ENCODE peak calls at places on chromosomes 16 and 17, in four cellular contexts. One of them, this sample, is unnamed.
A peak's percentile ranks its signal among the peaks of the same experiment; 100 is the strongest.

GRCh38 chr17:13429201-13429600 is 172.5 kb downstream of the HS3ST3A1 start:
- DNase-seq in upper lobe of right lung: no peak
- DNase-seq in suprapubic skin: no peak
- DNase-seq in thoracic aorta: no peak
- DNase-seq in this sample: no peak

GRCh38 chr17:29138991-29139682 is 41.1 kb downstream of the MYO18A start:
- DNase-seq in upper lobe of right lung: no peak
- DNase-seq in suprapubic skin: no peak
- DNase-seq in thoracic aorta: no peak
- DNase-seq in this sample: peak; percentile 80

GRCh38 chr16:49097964-49098363 is 183.7 kb downstream of the CBLN1 start:
- DNase-seq in upper lobe of right lung: no peak
- DNase-seq in suprapubic skin: no peak
- DNase-seq in thoracic aorta: no peak
- DNase-seq in this sample: no peak

GRCh38 chr17:32555611-32556310 is 69.0 kb downstream of the CDK5R1 start:
- DNase-seq in upper lobe of right lung: no peak
- DNase-seq in suprapubic skin: no peak
- DNase-seq in thoracic aorta: no peak
- DNase-seq in this sample: no peak

GRCh38 chr17:50710650-50711049 is 2.9 kb upstream of the ANKRD40 start:
- DNase-seq in upper lobe of right lung: no peak
- DNase-seq in suprapubic skin: no peak
- DNase-seq in thoracic aorta: no peak
- DNase-seq in this sample: no peak

GRCh38 chr17:40361063-40361924 is 3.2 kb downstream of the GJD3 start:
- DNase-seq in upper lobe of right lung: no peak
- DNase-seq in suprapubic skin: no peak
- DNase-seq in thoracic aorta: no peak
- DNase-seq in this sample: no peak

GRCh38 chr17:42340691-42341127 is 47.5 kb downstream of the STAT3 start:
- DNase-seq in upper lobe of right lung: no peak
- DNase-seq in suprapubic skin: no peak
- DNase-seq in thoracic aorta: no peak
- DNase-seq in this sample: no peak

GRCh38 chr16:83842291-83842690 is 34.5 kb downstream of the HSBP1 start:
- DNase-seq in upper lobe of right lung: no peak
- DNase-seq in suprapubic skin: no peak
- DNase-seq in thoracic aorta: no peak
- DNase-seq in this sample: no peak

GRCh38 chr16:61324044-61324443 is 712.2 kb downstream of the CDH8 start:
- DNase-seq in upper lobe of right lung: no peak
- DNase-seq in suprapubic skin: no peak
- DNase-seq in thoracic aorta: no peak
- DNase-seq in this sample: no peak

GRCh38 chr17:45639297-45639849 is 144.7 kb upstream of the CRHR1 start:
- DNase-seq in upper lobe of right lung: no peak
- DNase-seq in suprapubic skin: no peak
- DNase-seq in thoracic aorta: no peak
- DNase-seq in this sample: no peak

GRCh38 chr16:17476414-17477259 is 5.9 kb upstream of the XYLT1 start:
- DNase-seq in upper lobe of right lung: no peak
- DNase-seq in suprapubic skin: no peak
- DNase-seq in thoracic aorta: no peak
- DNase-seq in this sample: no peak

GRCh38 chr17:80034654-80034976 is 1.1 kb downstream of the TBC1D16 start:
- DNase-seq in upper lobe of right lung: no peak
- DNase-seq in suprapubic skin: no peak
- DNase-seq in thoracic aorta: no peak
- DNase-seq in this sample: no peak

GRCh38 chr16:85335584-85336492 is 223.6 kb upstream of the CIBAR2 start:
- DNase-seq in upper lobe of right lung: no peak
- DNase-seq in suprapubic skin: no peak
- DNase-seq in thoracic aorta: no peak
- DNase-seq in this sample: no peak

GRCh38 chr16:25317732-25318316 is 60.2 kb upstream of the ZKSCAN2 start:
- DNase-seq in upper lobe of right lung: no peak
- DNase-seq in suprapubic skin: no peak
- DNase-seq in thoracic aorta: no peak
- DNase-seq in this sample: no peak

GRCh38 chr17:50556803-50557202 is 3.7 kb upstream of the CACNA1G start:
- DNase-seq in upper lobe of right lung: no peak
- DNase-seq in suprapubic skin: no peak
- DNase-seq in thoracic aorta: no peak
- DNase-seq in this sample: no peak

GRCh38 chr16:85424260-85425060 is 188.7 kb upstream of the GSE1 start:
- DNase-seq in upper lobe of right lung: peak; percentile 68
- DNase-seq in suprapubic skin: no peak
- DNase-seq in thoracic aorta: no peak
- DNase-seq in this sample: peak; percentile 13

GRCh38 chr17:82338858-82339633 is 5.5 kb upstream of the SECTM1 start:
- DNase-seq in upper lobe of right lung: no peak
- DNase-seq in suprapubic skin: no peak
- DNase-seq in thoracic aorta: no peak
- DNase-seq in this sample: no peak

GRCh38 chr17:8855477-8856204 is 11.8 kb downstream of the PIK3R6 start:
- DNase-seq in upper lobe of right lung: no peak
- DNase-seq in suprapubic skin: peak; percentile 53
- DNase-seq in thoracic aorta: no peak
- DNase-seq in this sample: no peak

GRCh38 chr16:20064931-20065330 is 8.8 kb downstream of the GPR139 start:
- DNase-seq in upper lobe of right lung: no peak
- DNase-seq in suprapubic skin: no peak
- DNase-seq in thoracic aorta: no peak
- DNase-seq in this sample: no peak

GRCh38 chr17:46979023-46979870 is at the start of gene RPRML:
- DNase-seq in upper lobe of right lung: no peak
- DNase-seq in suprapubic skin: no peak
- DNase-seq in thoracic aorta: no peak
- DNase-seq in this sample: no peak

GRCh38 chr17:63407741-63408330 is 38.3 kb downstream of the CYB561 start:
- DNase-seq in upper lobe of right lung: no peak
- DNase-seq in suprapubic skin: no peak
- DNase-seq in thoracic aorta: no peak
- DNase-seq in this sample: no peak

GRCh38 chr16:2250652-2251280 is 621 bp downstream of the ECI1 start:
- DNase-seq in upper lobe of right lung: no peak
- DNase-seq in suprapubic skin: no peak
- DNase-seq in thoracic aorta: no peak
- DNase-seq in this sample: no peak

GRCh38 chr17:21373696-21374454 is 2.3 kb upstream of the KCNJ12 start:
- DNase-seq in upper lobe of right lung: no peak
- DNase-seq in suprapubic skin: no peak
- DNase-seq in thoracic aorta: no peak
- DNase-seq in this sample: no peak

GRCh38 chr17:12415031-12415430 is 250.7 kb upstream of the MYOCD start:
- DNase-seq in upper lobe of right lung: no peak
- DNase-seq in suprapubic skin: no peak
- DNase-seq in thoracic aorta: no peak
- DNase-seq in this sample: no peak

GRCh38 chr17:75115545-75115944 is 5.8 kb downstream of the ARMC7 start:
- DNase-seq in upper lobe of right lung: no peak
- DNase-seq in suprapubic skin: no peak
- DNase-seq in thoracic aorta: no peak
- DNase-seq in this sample: no peak

GRCh38 chr16:526181-527014 is 1.1 kb upstream of the CAPN15 start:
- DNase-seq in upper lobe of right lung: peak; percentile 84
- DNase-seq in suprapubic skin: no peak
- DNase-seq in thoracic aorta: no peak
- DNase-seq in this sample: peak; percentile 74

GRCh38 chr16:12484987-12485386 is 318.7 kb downstream of the CPPED1 start:
- DNase-seq in upper lobe of right lung: no peak
- DNase-seq in suprapubic skin: no peak
- DNase-seq in thoracic aorta: no peak
- DNase-seq in this sample: no peak
- H3K27ac ChIP-seq in upper lobe of right lung: no peak overlapping the region
- H3K27ac ChIP-seq in suprapubic skin: no peak overlapping the region
- H3K27ac ChIP-seq in thoracic aorta: no peak overlapping the region
- H3K27ac ChIP-seq in this sample: no peak overlapping the region

GRCh38 chr17:57459286-57459915 is 203.1 kb downstream of the MSI2 start:
- DNase-seq in upper lobe of right lung: no peak
- DNase-seq in suprapubic skin: no peak
- DNase-seq in thoracic aorta: no peak
- DNase-seq in this sample: no peak
- H3K27ac ChIP-seq in upper lobe of right lung: no peak overlapping the region
- H3K27ac ChIP-seq in suprapubic skin: no peak overlapping the region
- H3K27ac ChIP-seq in thoracic aorta: no peak overlapping the region
- H3K27ac ChIP-seq in this sample: no peak overlapping the region

DNA sequence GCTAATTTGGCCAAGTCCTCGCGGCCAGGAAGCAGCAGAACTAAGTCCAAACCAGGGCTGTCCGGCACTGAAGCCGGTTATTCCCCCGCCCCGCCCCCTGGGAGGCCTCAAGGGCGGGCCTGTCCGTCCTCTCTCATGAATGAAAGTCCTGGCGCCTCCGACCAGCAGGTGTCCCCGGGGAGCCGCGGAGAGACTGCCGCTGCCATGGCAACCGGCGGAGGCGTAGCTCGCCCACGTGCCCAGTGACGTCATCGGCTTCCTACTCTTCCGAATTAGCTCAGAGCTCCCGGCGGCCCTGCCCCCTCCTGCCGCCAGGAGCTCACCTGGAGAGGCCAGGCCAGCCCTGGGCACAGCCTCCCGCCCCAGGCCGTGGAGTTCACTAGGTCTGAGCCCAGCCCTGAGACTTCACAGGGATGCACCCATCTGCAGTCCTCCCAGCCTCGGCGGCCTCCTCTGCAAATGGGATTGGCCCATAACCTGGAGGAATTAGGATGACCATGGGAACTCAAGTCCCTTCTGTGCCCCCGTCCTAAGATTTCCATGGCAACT is 1.3 kb downstream of the SPATA2L start:
- DNase-seq in upper lobe of right lung: peak; percentile 100
- DNase-seq in suprapubic skin: peak; percentile 99
- DNase-seq in thoracic aorta: peak; percentile 97
- DNase-seq in this sample: peak; percentile 99
- H3K27ac ChIP-seq in upper lobe of right lung: peak overlapping the region; percentile 84
- H3K27ac ChIP-seq in suprapubic skin: peak overlapping the region; percentile 76
- H3K27ac ChIP-seq in thoracic aorta: peak overlapping the region; percentile 74
- H3K27ac ChIP-seq in this sample: peak overlapping the region; percentile 84

DNA sequence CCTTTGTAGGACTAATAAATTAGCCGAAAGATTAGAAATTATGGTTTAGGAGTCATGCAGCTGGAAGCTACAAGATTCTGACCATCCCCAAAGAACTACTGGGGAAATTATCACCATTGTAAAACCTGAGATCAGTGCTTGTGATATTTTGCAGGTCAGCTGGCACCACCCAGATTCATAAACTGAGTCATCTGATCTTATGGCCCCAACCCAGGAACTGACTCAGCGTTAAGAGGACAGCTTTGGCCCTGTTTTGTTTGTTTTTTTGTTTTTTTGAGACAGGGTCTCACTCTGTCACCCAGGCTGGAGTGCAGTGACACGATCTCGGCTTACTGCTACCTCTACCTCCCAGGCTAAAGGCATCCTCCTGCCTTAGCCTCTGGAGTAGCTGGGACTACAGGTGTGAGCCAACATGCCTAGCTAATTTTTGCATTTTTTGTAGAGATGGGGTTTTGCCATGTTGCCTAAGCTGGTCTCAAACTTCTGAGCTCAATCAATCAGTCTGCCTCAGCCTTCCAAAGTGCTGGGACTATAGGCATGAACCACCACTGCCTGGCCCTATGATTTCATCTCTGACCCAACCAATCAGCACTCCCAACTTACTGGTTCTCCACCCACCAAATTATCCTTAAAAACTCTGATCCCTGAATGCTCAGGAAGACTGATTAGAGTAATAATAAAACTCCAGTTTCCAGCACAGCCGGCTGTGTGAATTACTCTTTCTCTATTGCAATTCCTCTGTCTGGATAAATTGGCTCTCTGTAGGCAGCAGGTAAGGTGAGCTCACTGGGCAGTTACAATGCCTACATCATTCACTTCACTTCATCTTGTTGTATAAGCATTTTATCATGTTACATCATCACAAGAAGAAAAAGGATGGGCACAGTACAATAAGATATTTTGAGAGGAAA is 79.4 kb upstream of the KSR1 start:
- DNase-seq in upper lobe of right lung: no peak
- DNase-seq in suprapubic skin: peak; percentile 8
- DNase-seq in thoracic aorta: no peak
- DNase-seq in this sample: no peak
- H3K27ac ChIP-seq in upper lobe of right lung: no peak overlapping the region
- H3K27ac ChIP-seq in suprapubic skin: no peak overlapping the region
- H3K27ac ChIP-seq in thoracic aorta: no peak overlapping the region
- H3K27ac ChIP-seq in this sample: no peak overlapping the region

DNA sequence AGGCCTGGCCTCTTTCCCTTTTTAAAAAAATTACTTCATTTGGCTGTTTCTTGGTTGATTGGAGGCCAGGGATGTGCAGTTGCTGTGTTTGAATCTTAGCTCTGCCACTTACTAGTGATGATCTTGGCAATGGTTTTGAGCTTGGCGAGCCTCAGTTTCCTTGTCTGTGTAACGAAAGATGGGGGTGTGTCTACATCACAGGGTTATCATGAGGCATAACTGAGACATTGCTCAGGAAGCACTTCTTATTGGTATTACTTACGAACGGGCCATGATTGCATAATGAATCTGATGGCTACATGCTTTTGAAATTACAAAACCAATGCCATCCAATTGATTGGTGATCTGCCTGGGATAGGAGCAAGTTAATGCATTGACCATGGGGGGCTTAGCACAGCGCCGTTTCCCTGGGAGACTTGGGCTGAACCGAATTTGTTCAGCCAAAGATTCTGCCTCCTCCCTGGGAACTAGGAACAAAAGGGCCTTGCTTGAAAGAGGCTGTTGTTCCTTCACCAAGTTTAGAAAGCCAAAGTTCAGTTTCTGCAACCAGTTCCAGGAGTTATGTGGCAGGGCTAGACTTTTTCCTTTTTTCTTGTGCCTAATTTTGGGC is 21.8 kb downstream of the CMIP start:
- DNase-seq in upper lobe of right lung: no peak
- DNase-seq in suprapubic skin: no peak
- DNase-seq in thoracic aorta: no peak
- DNase-seq in this sample: peak; percentile 76
- H3K27ac ChIP-seq in upper lobe of right lung: no peak overlapping the region
- H3K27ac ChIP-seq in suprapubic skin: peak overlapping the region; percentile 8
- H3K27ac ChIP-seq in thoracic aorta: no peak overlapping the region
- H3K27ac ChIP-seq in this sample: no peak overlapping the region

GRCh38 chr17:61201211-61201610 is 198.4 kb upstream of the TBX2 start:
- DNase-seq in upper lobe of right lung: no peak
- DNase-seq in suprapubic skin: no peak
- DNase-seq in thoracic aorta: no peak
- DNase-seq in this sample: no peak
- H3K27ac ChIP-seq in upper lobe of right lung: peak overlapping the region; percentile 60
- H3K27ac ChIP-seq in suprapubic skin: no peak overlapping the region
- H3K27ac ChIP-seq in thoracic aorta: peak overlapping the region; percentile 81
- H3K27ac ChIP-seq in this sample: peak overlapping the region; percentile 78

GRCh38 chr16:66544358-66544757 is 5.6 kb downstream of the TK2 start:
- DNase-seq in upper lobe of right lung: no peak
- DNase-seq in suprapubic skin: no peak
- DNase-seq in thoracic aorta: no peak
- DNase-seq in this sample: no peak
- H3K27ac ChIP-seq in upper lobe of right lung: no peak overlapping the region
- H3K27ac ChIP-seq in suprapubic skin: no peak overlapping the region
- H3K27ac ChIP-seq in thoracic aorta: no peak overlapping the region
- H3K27ac ChIP-seq in this sample: no peak overlapping the region

This sample was measured in tibial artery.